ENCODE peak calls at places on chromosomes 7 and 10, in four cellular contexts. One of them, this sample, is unnamed.

GRCh38 chr7:92813390-92814024 is 22.9 kb downstream of the CDK6 start:
- DNase-seq in HepG2: no peak
- DNase-seq in GM12878: peak; percentile 82
- DNase-seq in K562: no peak
- DNase-seq in this sample: no peak

GRCh38 chr10:100653957-100654834 is 91.2 kb upstream of the PAX2 start:
- DNase-seq in HepG2: no peak
- DNase-seq in GM12878: no peak
- DNase-seq in K562: no peak
- DNase-seq in this sample: no peak

GRCh38 chr10:15209827-15210509 is 41.5 kb upstream of the NMT2 start:
- DNase-seq in HepG2: peak; percentile 69
- DNase-seq in GM12878: peak; percentile 9
- DNase-seq in K562: peak; percentile 76
- DNase-seq in this sample: peak; percentile 91

GRCh38 chr10:31936933-31937332 is 8.3 kb upstream of the ARHGAP12 start:
- DNase-seq in HepG2: peak; percentile 58
- DNase-seq in GM12878: no peak
- DNase-seq in K562: no peak
- DNase-seq in this sample: no peak

GRCh38 chr7:70259497-70259896 is 661.2 kb downstream of the AUTS2 start:
- DNase-seq in HepG2: no peak
- DNase-seq in GM12878: no peak
- DNase-seq in K562: no peak
- DNase-seq in this sample: no peak

GRCh38 chr7:35593896-35594295 is 101.0 kb downstream of the HERPUD2 start:
- DNase-seq in HepG2: peak; percentile 7
- DNase-seq in GM12878: no peak
- DNase-seq in K562: peak; percentile 59
- DNase-seq in this sample: peak; percentile 23

GRCh38 chr10:90985301-90985700 is 64.4 kb upstream of the ANKRD1 start:
- DNase-seq in HepG2: no peak
- DNase-seq in GM12878: no peak
- DNase-seq in K562: no peak
- DNase-seq in this sample: no peak

GRCh38 chr7:54904986-54905385 is 113.8 kb upstream of the EGFR start:
- DNase-seq in HepG2: no peak
- DNase-seq in GM12878: no peak
- DNase-seq in K562: no peak
- DNase-seq in this sample: no peak

GRCh38 chr10:7432884-7433726 is 22.3 kb upstream of the SFMBT2 start:
- DNase-seq in HepG2: no peak
- DNase-seq in GM12878: no peak
- DNase-seq in K562: no peak
- DNase-seq in this sample: no peak

GRCh38 chr7:94832051-94832450 is 75.3 kb upstream of the PPP1R9A start:
- DNase-seq in HepG2: no peak
- DNase-seq in GM12878: no peak
- DNase-seq in K562: no peak
- DNase-seq in this sample: no peak

GRCh38 chr7:90708841-90709317 is 112.8 kb downstream of the CDK14 start:
- DNase-seq in HepG2: peak; percentile 43
- DNase-seq in GM12878: peak; percentile 67
- DNase-seq in K562: no peak
- DNase-seq in this sample: peak; percentile 60

GRCh38 chr7:73560035-73560835 is 2.7 kb upstream of the BCL7B start:
- DNase-seq in HepG2: peak; percentile 46
- DNase-seq in GM12878: no peak
- DNase-seq in K562: no peak
- DNase-seq in this sample: no peak

GRCh38 chr7:45923290-45923689 is 2.2 kb upstream of the IGFBP3 start:
- DNase-seq in HepG2: peak; percentile 23
- DNase-seq in GM12878: no peak
- DNase-seq in K562: peak; percentile 49
- DNase-seq in this sample: no peak

GRCh38 chr7:46695045-46695708 is 774.1 kb upstream of the IGFBP3 start:
- DNase-seq in HepG2: peak; percentile 1
- DNase-seq in GM12878: no peak
- DNase-seq in K562: no peak
- DNase-seq in this sample: no peak

GRCh38 chr10:31962826-31963597 is 34.4 kb upstream of the ARHGAP12 start:
- DNase-seq in HepG2: no peak
- DNase-seq in GM12878: no peak
- DNase-seq in K562: no peak
- DNase-seq in this sample: no peak

GRCh38 chr7:64463636-64464375 is 99.1 kb downstream of the ZNF680 start:
- DNase-seq in HepG2: no peak
- DNase-seq in GM12878: no peak
- DNase-seq in K562: peak; percentile 65
- DNase-seq in this sample: no peak

GRCh38 chr7:149310113-149310836 is 48.3 kb downstream of the ZNF783 start:
- DNase-seq in HepG2: peak; percentile 53
- DNase-seq in GM12878: peak; percentile 36
- DNase-seq in K562: peak; percentile 75
- DNase-seq in this sample: no peak

GRCh38 chr7:73718905-73719805 is at the start of gene STX1A:
- DNase-seq in HepG2: peak; percentile 40
- DNase-seq in GM12878: no peak
- DNase-seq in K562: peak; percentile 97
- DNase-seq in this sample: no peak

GRCh38 chr7:97871659-97872024 is 566 bp downstream of the ASNS start:
- DNase-seq in HepG2: no peak
- DNase-seq in GM12878: peak; percentile 1
- DNase-seq in K562: peak; percentile 46
- DNase-seq in this sample: no peak

GRCh38 chr10:72258617-72259016 is 15.1 kb upstream of the DDIT4 start:
- DNase-seq in HepG2: no peak
- DNase-seq in GM12878: no peak
- DNase-seq in K562: no peak
- DNase-seq in this sample: no peak

GRCh38 chr7:88465586-88465985 is 158.9 kb upstream of the STEAP4 start:
- DNase-seq in HepG2: no peak
- DNase-seq in GM12878: no peak
- DNase-seq in K562: no peak
- DNase-seq in this sample: no peak

GRCh38 chr7:70372768-70373241 is 759.1 kb upstream of the GALNT17 start:
- DNase-seq in HepG2: no peak
- DNase-seq in GM12878: no peak
- DNase-seq in K562: no peak
- DNase-seq in this sample: no peak

GRCh38 chr7:29651467-29651866 is 87.8 kb downstream of the PRR15 start:
- DNase-seq in HepG2: no peak
- DNase-seq in GM12878: no peak
- DNase-seq in K562: no peak
- DNase-seq in this sample: no peak

GRCh38 chr10:12588091-12588850 is 238.9 kb downstream of the CAMK1D start:
- DNase-seq in HepG2: no peak
- DNase-seq in GM12878: no peak
- DNase-seq in K562: no peak
- DNase-seq in this sample: no peak

GRCh38 chr7:44154703-44155102 is 13.6 kb upstream of the MYL7 start:
- DNase-seq in HepG2: no peak
- DNase-seq in GM12878: no peak
- DNase-seq in K562: no peak
- DNase-seq in this sample: no peak

GRCh38 chr10:32244421-32245207 is 102.3 kb downstream of the EPC1 start:
- DNase-seq in HepG2: no peak
- DNase-seq in GM12878: no peak
- DNase-seq in K562: no peak
- DNase-seq in this sample: no peak

GRCh38 chr7:47435889-47436312 is 146.0 kb downstream of the TNS3 start:
- DNase-seq in HepG2: peak; percentile 27
- DNase-seq in GM12878: no peak
- DNase-seq in K562: peak; percentile 48
- DNase-seq in this sample: peak; percentile 23

GRCh38 chr10:18607503-18607902 is 43.9 kb downstream of the NSUN6 start:
- DNase-seq in HepG2: peak; percentile 37
- DNase-seq in GM12878: no peak
- DNase-seq in K562: peak; percentile 54
- DNase-seq in this sample: no peak

GRCh38 chr7:21128418-21128817 is 299.5 kb upstream of the SP4 start:
- DNase-seq in HepG2: no peak
- DNase-seq in GM12878: no peak
- DNase-seq in K562: no peak
- DNase-seq in this sample: no peak

GRCh38 chr10:97498076-97498840 is at the start of gene MMS19:
- DNase-seq in HepG2: peak; percentile 93
- DNase-seq in GM12878: peak; percentile 77
- DNase-seq in K562: peak; percentile 97
- DNase-seq in this sample: peak; percentile 92

GRCh38 chr10:97497572-97498075 is 598 bp downstream of the MMS19 start:
- DNase-seq in HepG2: peak; percentile 69
- DNase-seq in GM12878: peak; percentile 46
- DNase-seq in K562: peak; percentile 81
- DNase-seq in this sample: no peak

GRCh38 chr10:97499561-97500296 is 1.0 kb downstream of the UBTD1 start:
- DNase-seq in HepG2: no peak
- DNase-seq in GM12878: no peak
- DNase-seq in K562: no peak
- DNase-seq in this sample: no peak

GRCh38 chr10:97500297-97500575 is 1.5 kb downstream of the UBTD1 start:
- DNase-seq in HepG2: no peak
- DNase-seq in GM12878: no peak
- DNase-seq in K562: no peak
- DNase-seq in this sample: no peak

GRCh38 chr10:97498841-97499560 is at the start of gene UBTD1:
- DNase-seq in HepG2: peak; percentile 19
- DNase-seq in GM12878: no peak
- DNase-seq in K562: peak; percentile 17
- DNase-seq in this sample: peak; percentile 88
- TF ChIP-seq YY1 in HepG2: no peak
- TF ChIP-seq YY1 in GM12878: no peak
- TF ChIP-seq YY1 in K562: no peak
- TF ChIP-seq YY1 in this sample: no peak

GRCh38 chr10:10796774-10797415 is 220.8 kb upstream of the CELF2 start:
- DNase-seq in HepG2: no peak
- DNase-seq in GM12878: no peak
- DNase-seq in K562: no peak
- DNase-seq in this sample: no peak

GRCh38 chr10:10792681-10793080 is 225.0 kb upstream of the CELF2 start:
- DNase-seq in HepG2: no peak
- DNase-seq in GM12878: no peak
- DNase-seq in K562: no peak
- DNase-seq in this sample: no peak

GRCh38 chr10:10794056-10794455 is 223.6 kb upstream of the CELF2 start:
- DNase-seq in HepG2: no peak
- DNase-seq in GM12878: no peak
- DNase-seq in K562: no peak
- DNase-seq in this sample: no peak

GRCh38 chr10:10796061-10796773 is 221.5 kb upstream of the CELF2 start:
- DNase-seq in HepG2: no peak
- DNase-seq in GM12878: no peak
- DNase-seq in K562: no peak
- DNase-seq in this sample: no peak

DNA sequence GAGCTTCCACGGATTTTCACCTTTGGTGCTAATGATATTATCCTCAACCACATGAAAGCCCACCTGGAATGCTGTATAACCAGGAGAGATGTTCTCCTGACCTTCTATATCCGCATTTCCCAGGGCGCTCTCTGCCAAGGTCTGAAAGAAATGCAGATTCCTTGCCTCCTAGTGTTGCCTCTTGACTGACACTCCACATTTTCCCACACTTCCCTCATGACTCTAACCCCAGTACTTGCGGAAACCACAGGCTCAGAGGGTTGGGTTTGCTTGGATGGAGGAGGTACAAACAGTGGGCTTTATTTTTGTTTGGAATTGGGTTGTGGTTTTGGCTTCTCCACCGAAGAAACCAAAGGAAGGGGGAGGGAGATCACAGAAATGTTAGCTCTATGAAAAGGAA is 222.9 kb upstream of the CELF2 start:
- DNase-seq in HepG2: no peak
- DNase-seq in GM12878: no peak
- DNase-seq in K562: no peak
- DNase-seq in this sample: no peak
- TF ChIP-seq YY1 in HepG2: no peak
- TF ChIP-seq YY1 in GM12878: no peak
- TF ChIP-seq YY1 in K562: no peak
- TF ChIP-seq YY1 in this sample: no peak

GRCh38 chr10:63116452-63117072 is 16.6 kb upstream of the NRBF2 start:
- DNase-seq in HepG2: no peak
- DNase-seq in GM12878: no peak
- DNase-seq in K562: no peak
- DNase-seq in this sample: no peak

GRCh38 chr10:63114031-63114814 is 18.9 kb upstream of the NRBF2 start:
- DNase-seq in HepG2: peak; percentile 72
- DNase-seq in GM12878: no peak
- DNase-seq in K562: no peak
- DNase-seq in this sample: no peak

GRCh38 chr10:63110940-63111339 is 22.2 kb upstream of the NRBF2 start:
- DNase-seq in HepG2: no peak
- DNase-seq in GM12878: no peak
- DNase-seq in K562: peak; percentile 17
- DNase-seq in this sample: no peak

GRCh38 chr10:63120554-63120953 is 12.6 kb upstream of the NRBF2 start:
- DNase-seq in HepG2: no peak
- DNase-seq in GM12878: no peak
- DNase-seq in K562: no peak
- DNase-seq in this sample: no peak

GRCh38 chr10:63115732-63116383 is 17.3 kb upstream of the NRBF2 start:
- DNase-seq in HepG2: peak; percentile 67
- DNase-seq in GM12878: no peak
- DNase-seq in K562: peak; percentile 56
- DNase-seq in this sample: no peak
- TF ChIP-seq YY1 in HepG2: no peak
- TF ChIP-seq YY1 in GM12878: no peak
- TF ChIP-seq YY1 in K562: no peak
- TF ChIP-seq YY1 in this sample: no peak

GRCh38 chr10:118106426-118106825 is 59.7 kb upstream of the RAB11FIP2 start:
- DNase-seq in HepG2: peak; percentile 20
- DNase-seq in GM12878: no peak
- DNase-seq in K562: peak; percentile 19
- DNase-seq in this sample: peak; percentile 5

GRCh38 chr10:118107541-118107940 is 60.8 kb upstream of the RAB11FIP2 start:
- DNase-seq in HepG2: no peak
- DNase-seq in GM12878: no peak
- DNase-seq in K562: no peak
- DNase-seq in this sample: no peak

GRCh38 chr10:118101501-118101900 is 54.8 kb upstream of the RAB11FIP2 start:
- DNase-seq in HepG2: no peak
- DNase-seq in GM12878: no peak
- DNase-seq in K562: no peak
- DNase-seq in this sample: no peak

GRCh38 chr10:118107040-118107439 is 60.3 kb upstream of the RAB11FIP2 start:
- DNase-seq in HepG2: no peak
- DNase-seq in GM12878: no peak
- DNase-seq in K562: no peak
- DNase-seq in this sample: no peak

DNA sequence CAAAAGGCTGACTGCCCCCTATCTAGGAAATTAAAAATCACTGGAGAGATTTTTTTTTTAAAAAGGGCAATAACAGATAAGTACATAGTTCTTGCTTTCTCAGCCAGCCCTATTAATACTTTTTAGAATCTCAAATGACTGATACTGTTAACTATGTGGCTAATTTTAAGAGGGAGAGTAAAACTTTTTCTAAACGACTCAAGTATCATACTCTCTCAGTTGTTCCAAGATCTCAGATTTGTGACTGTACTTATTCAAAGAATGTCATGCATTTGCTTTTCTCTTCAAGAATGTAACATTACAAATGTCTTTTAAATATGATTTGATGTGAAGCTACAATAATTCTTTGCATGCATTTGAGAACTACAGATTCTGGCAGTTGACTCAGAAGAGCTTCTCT is 55.4 kb upstream of the RAB11FIP2 start:
- DNase-seq in HepG2: no peak
- DNase-seq in GM12878: no peak
- DNase-seq in K562: no peak
- DNase-seq in this sample: no peak
- TF ChIP-seq YY1 in HepG2: no peak
- TF ChIP-seq YY1 in GM12878: no peak
- TF ChIP-seq YY1 in K562: no peak
- TF ChIP-seq YY1 in this sample: no peak